ENCODE peak calls at places on chromosomes 12 and 14, in six cellular contexts. D is hepatocyte, I is mammary epithelial cell, L is ovary, X is uterus, M is AG04450. E is an unnamed sample.

GRCh38 chr14:79920180-79920579 is 291.1 kb downstream of the DIO2 start:
- DNase-seq in D (no peak), I (no peak), L (no peak), X (no peak), M (no peak), E (no peak)

GRCh38 chr12:32995623-32996022 is 99.0 kb upstream of the PKP2 start:
- DNase-seq in D (peak; percentile 36), I (peak; percentile 54), L (no peak), X (no peak), M (no peak), E (no peak)

GRCh38 chr12:15728118-15728598 is 61.0 kb downstream of the EPS8 start:
- DNase-seq in D (no peak), I (peak; percentile 73), L (no peak), X (no peak), M (peak; percentile 21), E (peak; percentile 37)

GRCh38 chr12:79451988-79452387 is 238.8 kb downstream of the PAWR start:
- DNase-seq in D (peak; percentile 37), I (peak; percentile 84), L (peak; percentile 73), X (peak; percentile 66), M (peak; percentile 36), E (peak; percentile 92)

GRCh38 chr12:57479376-57480115 is at the start of gene ARHGAP9:
- DNase-seq in D (no peak), I (no peak), L (no peak), X (no peak), M (no peak), E (no peak)

GRCh38 chr14:51860164-51860835 is at the start of gene GNG2:
- DNase-seq in D (peak; percentile 85), I (peak; percentile 84), L (peak; percentile 69), X (peak; percentile 70), M (no peak), E (no peak)

GRCh38 chr12:106861984-106862894 is 87.8 kb downstream of the RIC8B start:
- DNase-seq in D (peak; percentile 34), I (peak; percentile 34), L (no peak), X (no peak), M (peak; percentile 47), E (peak; percentile 43)

GRCh38 chr14:66401447-66402095 is 84.6 kb upstream of the CCDC196 start:
- DNase-seq in D (no peak), I (peak; percentile 33), L (no peak), X (no peak), M (no peak), E (no peak)

GRCh38 chr12:111420494-111420893 is 14.8 kb downstream of the SH2B3 start:
- DNase-seq in D (no peak), I (no peak), L (no peak), X (no peak), M (no peak), E (no peak)

GRCh38 chr14:105014631-105015030 is 6.3 kb downstream of the CDCA4 start:
- DNase-seq in D (no peak), I (no peak), L (no peak), X (no peak), M (no peak), E (no peak)

GRCh38 chr12:4215862-4216541 is 57.6 kb upstream of the CCND2 start:
- DNase-seq in D (no peak), I (peak; percentile 81), L (no peak), X (no peak), M (no peak), E (no peak)
- H3K27me3 ChIP-seq in D (no peaks in the 10 kb centered on the region), I (no peaks in the 10 kb centered on the region), L (no peaks in the 10 kb centered on the region), X (no peaks in the 10 kb centered on the region), M (no peaks in the 10 kb centered on the region), E (no peaks in the 10 kb centered on the region)

GRCh38 chr12:50505945-50506344 is 1.2 kb downstream of the DIP2B start:
- DNase-seq in D (peak; percentile 17), I (peak; percentile 34), L (no peak), X (no peak), M (no peak), E (no peak)
- TF ChIP-seq CTCF in D (no peak), I (no peak), L (no peak), X (no peak), M (no peak), E (no peak)

GRCh38 chr12:86550222-86551145 is 294.3 kb upstream of the MGAT4C start:
- DNase-seq in D (no peak), I (no peak), L (no peak), X (no peak), M (no peak), E (no peak)

DNA sequence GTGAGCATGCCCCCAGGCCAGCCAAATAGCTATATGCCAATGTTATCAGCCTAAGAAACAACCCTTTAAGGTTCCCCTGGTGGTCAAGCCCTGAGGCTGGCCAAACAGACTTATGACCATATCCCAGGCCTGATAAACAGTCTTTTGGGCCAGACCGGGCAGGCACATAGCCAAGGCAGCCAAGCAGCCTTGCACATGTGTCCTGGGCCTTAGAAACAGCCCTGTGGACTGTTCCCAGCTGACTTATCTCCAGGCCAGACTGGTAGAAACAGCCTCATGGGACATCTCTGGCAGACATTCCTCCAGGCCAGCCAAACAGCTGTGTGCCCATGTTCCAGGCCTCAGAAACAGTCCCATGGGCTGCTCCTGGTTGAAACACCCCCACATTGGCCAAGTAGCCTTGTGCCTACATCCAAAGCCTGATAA is 295.0 kb upstream of the MGAT4C start:
- DNase-seq in D (no peak), I (no peak), L (no peak), X (no peak), M (no peak), E (no peak)
- H3K4me3 ChIP-seq in D (no peak overlapping the region), I (no peak overlapping the region), L (no peak overlapping the region), X (no peak overlapping the region), M (no peak overlapping the region), E (no peak overlapping the region)

DNA sequence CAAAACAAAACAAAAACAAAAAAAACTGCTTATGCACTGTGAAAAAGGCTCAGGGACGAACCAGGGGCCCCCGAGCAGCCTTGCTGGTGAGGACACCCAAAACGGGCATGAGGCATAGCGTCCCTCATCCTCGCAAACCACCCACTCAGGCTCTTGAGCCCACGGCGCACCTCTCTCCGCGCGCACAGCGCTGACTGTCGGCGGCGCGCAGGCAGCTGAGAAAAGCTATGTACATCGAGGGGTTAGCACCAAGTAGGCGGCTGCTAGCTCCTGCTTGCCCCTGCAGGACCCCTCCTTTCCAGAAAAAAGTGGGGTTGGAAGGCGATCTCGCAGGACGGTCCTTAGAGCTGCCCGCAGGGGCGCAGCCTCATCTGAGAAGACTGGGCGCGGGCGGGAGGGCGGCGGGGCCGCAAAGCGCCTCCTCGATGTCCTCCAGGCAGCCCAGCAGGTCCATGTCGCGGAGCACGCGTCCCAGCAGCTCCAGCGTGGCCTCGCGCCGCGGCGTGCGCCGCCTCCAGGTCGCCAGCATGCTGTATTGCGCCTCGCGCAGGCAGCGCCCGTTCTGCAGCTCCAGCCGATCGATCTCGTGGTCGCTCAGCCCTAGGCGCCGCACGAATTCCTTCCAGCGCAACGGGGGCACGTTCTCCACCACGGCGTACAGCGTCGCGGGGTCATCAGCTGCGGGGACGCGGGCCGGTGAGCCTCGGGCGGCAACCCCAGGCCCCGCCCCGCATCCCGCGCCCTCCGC is 12.8 kb downstream of the TNFRSF1A start:
- DNase-seq in D (no peak), I (no peak), L (no peak), X (no peak), M (no peak), E (no peak)
- H3K27me3 ChIP-seq in D (no peaks in the 10 kb centered on the region), I (no peaks in the 10 kb centered on the region), L (no peaks in the 10 kb centered on the region), X (no peaks in the 10 kb centered on the region), M (no peaks in the 10 kb centered on the region), E (no peaks in the 10 kb centered on the region)

GRCh38 chr14:92135269-92135668 is 13.5 kb downstream of the CPSF2 start:
- DNase-seq in D (peak; percentile 43), I (peak; percentile 4), L (no peak), X (no peak), M (no peak), E (no peak)
- TF ChIP-seq CTCF in D (peak; percentile 68), I (peak; percentile 26), L (peak; percentile 35), X (peak; percentile 17), M (peak; percentile 67), E (peak; percentile 65)